ENCODE peak calls at places on chromosomes 1 and 21, in ten cellular contexts. M, B, D, U, L, J, W, F, C and Q are unnamed samples.

GRCh38 chr1:24870551-24871195 is 59.4 kb downstream of the RUNX3 start:
- DNase-seq in M (no peak), B (no peak), D (peak; percentile 16), U (no peak), L (no peak), J (no peak), W (no peak), F (no peak), C (peak; percentile 21), Q (no peak)

GRCh38 chr21:44572959-44573583 is 458 bp upstream of the KRTAP10-4 start:
- DNase-seq in M (no peak), B (no peak), D (no peak), U (no peak), L (no peak), J (no peak), W (peak; percentile 73), F (no peak), C (no peak), Q (no peak)

GRCh38 chr21:26717146-26717739 is 128.0 kb downstream of the ADAMTS1 start:
- DNase-seq in M (no peak), B (peak; percentile 15), D (no peak), U (no peak), L (peak; percentile 56), J (no peak), W (no peak), F (no peak), C (no peak), Q (no peak)

GRCh38 chr1:177385760-177386698 is 215.3 kb downstream of the BRINP2 start:
- DNase-seq in M (no peak), B (peak; percentile 40), D (no peak), U (no peak), L (no peak), J (peak; percentile 59), W (no peak), F (no peak), C (no peak), Q (no peak)

GRCh38 chr1:23424171-23424959 is at the start of gene TCEA3:
- DNase-seq in M (no peak), B (no peak), D (peak; percentile 37), U (no peak), L (peak; percentile 55), J (peak; percentile 40), W (no peak), F (peak; percentile 10), C (peak; percentile 76), Q (peak; percentile 44)

GRCh38 chr1:161044908-161045748 is 649 bp downstream of the USF1 start:
- DNase-seq in M (no peak), B (peak; percentile 78), D (peak; percentile 41), U (peak; percentile 59), L (peak; percentile 63), J (peak; percentile 83), W (peak; percentile 72), F (peak; percentile 65), C (peak; percentile 81), Q (peak; percentile 62)

GRCh38 chr1:96536576-96536975 is 185.0 kb upstream of the PTBP2 start:
- DNase-seq in M (no peak), B (no peak), D (no peak), U (no peak), L (no peak), J (no peak), W (no peak), F (no peak), C (no peak), Q (no peak)

GRCh38 chr1:154988053-154988954 is 5.1 kb upstream of the LENEP start:
- DNase-seq in M (no peak), B (no peak), D (no peak), U (no peak), L (no peak), J (no peak), W (no peak), F (no peak), C (no peak), Q (no peak)

GRCh38 chr1:162387226-162388082 is 5.9 kb downstream of the C1orf226 start:
- DNase-seq in M (no peak), B (no peak), D (no peak), U (no peak), L (no peak), J (no peak), W (no peak), F (no peak), C (no peak), Q (no peak)

GRCh38 chr1:22104865-22105437 is 37.9 kb downstream of the WNT4 start:
- DNase-seq in M (no peak), B (no peak), D (no peak), U (no peak), L (no peak), J (no peak), W (no peak), F (no peak), C (no peak), Q (no peak)

GRCh38 chr21:15894596-15894995 is 164.8 kb downstream of the USP25 start:
- DNase-seq in M (no peak), B (no peak), D (no peak), U (no peak), L (peak; percentile 24), J (no peak), W (no peak), F (no peak), C (no peak), Q (no peak)

GRCh38 chr1:51750729-51751128 is 127.8 kb downstream of the NRDC start:
- DNase-seq in M (no peak), B (no peak), D (no peak), U (no peak), L (no peak), J (no peak), W (no peak), F (no peak), C (no peak), Q (no peak)

GRCh38 chr1:115706774-115707425 is 61.6 kb downstream of the CASQ2 start:
- DNase-seq in M (peak; percentile 38), B (peak; percentile 12), D (no peak), U (no peak), L (peak; percentile 28), J (peak; percentile 83), W (peak; percentile 47), F (no peak), C (no peak), Q (no peak)

GRCh38 chr1:67889940-67890567 is 56.8 kb upstream of the GNG12 start:
- DNase-seq in M (no peak), B (no peak), D (no peak), U (no peak), L (no peak), J (peak; percentile 82), W (peak; percentile 95), F (no peak), C (no peak), Q (no peak)

GRCh38 chr1:236156512-236157208 is 14.3 kb downstream of the GPR137B start:
- DNase-seq in M (no peak), B (peak; percentile 59), D (no peak), U (no peak), L (no peak), J (no peak), W (no peak), F (no peak), C (no peak), Q (no peak)

GRCh38 chr1:175131100-175131499 is 61.5 kb downstream of the KIAA0040 start:
- DNase-seq in M (no peak), B (no peak), D (no peak), U (no peak), L (no peak), J (no peak), W (no peak), F (no peak), C (no peak), Q (no peak)

GRCh38 chr1:201939271-201939973 is 6.9 kb downstream of the LMOD1 start:
- DNase-seq in M (no peak), B (no peak), D (no peak), U (no peak), L (no peak), J (no peak), W (no peak), F (no peak), C (no peak), Q (no peak)

GRCh38 chr21:38820471-38821239 is 14.9 kb downstream of the ETS2 start:
- DNase-seq in M (no peak), B (peak; percentile 30), D (no peak), U (no peak), L (no peak), J (no peak), W (no peak), F (no peak), C (peak; percentile 56), Q (no peak)

GRCh38 chr1:118339431-118340146 is 154.6 kb upstream of the SPAG17 start:
- DNase-seq in M (no peak), B (no peak), D (no peak), U (no peak), L (no peak), J (no peak), W (peak; percentile 28), F (no peak), C (no peak), Q (no peak)

GRCh38 chr1:240426056-240426455 is 185.9 kb downstream of the GREM2 start:
- DNase-seq in M (no peak), B (no peak), D (no peak), U (no peak), L (no peak), J (no peak), W (no peak), F (no peak), C (no peak), Q (no peak)